ENCODE peak calls at places on chromosomes 3 and 15, in four cellular contexts. J is uterus, A is colonic mucosa, O is foreskin fibroblast. Y is an unnamed sample.

GRCh38 chr3:166190360-166190759 is 353.1 kb upstream of the BCHE start:
- DNase-seq in J (no peak), A (no peak), O (no peak), Y (no peak)

GRCh38 chr15:98647026-98647773 is 1.1 kb upstream of the IGF1R start:
- DNase-seq in J (peak), A (peak), O (peak), Y (peak)

GRCh38 chr15:70053703-70054229 is 44.0 kb downstream of the TLE3 start:
- DNase-seq in J (no peak), A (no peak), O (no peak), Y (no peak)

GRCh38 chr15:101654191-101654590 is 2.0 kb upstream of the TM2D3 start:
- DNase-seq in J (no peak), A (no peak), O (no peak), Y (no peak)

GRCh38 chr3:177300842-177301241 is 103.6 kb upstream of the TBL1XR1 start:
- DNase-seq in J (no peak), A (no peak), O (no peak), Y (no peak)

GRCh38 chr15:96264351-96264798 is 66.1 kb upstream of the NR2F2 start:
- DNase-seq in J (peak), A (no peak), O (no peak), Y (no peak)

GRCh38 chr15:101613130-101614000 is 38.8 kb downstream of the TM2D3 start:
- DNase-seq in J (peak), A (peak), O (no peak), Y (no peak)

GRCh38 chr3:132448211-132448961 is 31.1 kb downstream of the DNAJC13 start:
- DNase-seq in J (peak), A (peak), O (peak), Y (no peak)

GRCh38 chr15:35784745-35785144 is 238.8 kb upstream of the DPH6 start:
- DNase-seq in J (no peak), A (no peak), O (no peak), Y (no peak)

GRCh38 chr15:90388462-90389182 is 580 bp downstream of the IQGAP1 start:
- DNase-seq in J (peak), A (peak), O (peak), Y (peak)

GRCh38 chr3:116067275-116067674 is 378.0 kb downstream of the LSAMP start:
- DNase-seq in J (no peak), A (no peak), O (no peak), Y (no peak)

GRCh38 chr3:58868101-58868779 is 181.6 kb downstream of the CFAP20DC start:
- DNase-seq in J (no peak), A (no peak), O (no peak), Y (no peak)

GRCh38 chr3:101865751-101866509 is 16.6 kb downstream of the NFKBIZ start:
- DNase-seq in J (no peak), A (no peak), O (no peak), Y (no peak)

GRCh38 chr3:10557783-10558373 is 52.5 kb upstream of the ATP2B2 start:
- DNase-seq in J (no peak), A (no peak), O (peak), Y (no peak)

GRCh38 chr15:74375303-74375693 is 7.9 kb upstream of the CYP11A1 start:
- DNase-seq in J (peak), A (peak), O (peak), Y (peak)

GRCh38 chr3:68893600-68894239 is 38.6 kb downstream of the TAFA4 start:
- DNase-seq in J (no peak), A (no peak), O (peak), Y (no peak)

GRCh38 chr15:72861511-72861910 is 78.0 kb upstream of the ADPGK start:
- DNase-seq in J (no peak), A (no peak), O (no peak), Y (no peak)

GRCh38 chr15:22794063-22794462 is 7.6 kb downstream of the NIPA1 start:
- DNase-seq in J (no peak), A (no peak), O (no peak), Y (no peak)

GRCh38 chr15:90087454-90088154 is 14.7 kb downstream of the IDH2 start:
- DNase-seq in J (no peak), A (no peak), O (no peak), Y (no peak)

GRCh38 chr3:44468572-44469520 is 8.6 kb downstream of the ZNF445 start:
- DNase-seq in J (no peak), A (no peak), O (peak), Y (no peak)

GRCh38 chr15:36506733-36507356 is 72.6 kb upstream of the CDIN1 start:
- DNase-seq in J (no peak), A (no peak), O (no peak), Y (no peak)

DNA sequence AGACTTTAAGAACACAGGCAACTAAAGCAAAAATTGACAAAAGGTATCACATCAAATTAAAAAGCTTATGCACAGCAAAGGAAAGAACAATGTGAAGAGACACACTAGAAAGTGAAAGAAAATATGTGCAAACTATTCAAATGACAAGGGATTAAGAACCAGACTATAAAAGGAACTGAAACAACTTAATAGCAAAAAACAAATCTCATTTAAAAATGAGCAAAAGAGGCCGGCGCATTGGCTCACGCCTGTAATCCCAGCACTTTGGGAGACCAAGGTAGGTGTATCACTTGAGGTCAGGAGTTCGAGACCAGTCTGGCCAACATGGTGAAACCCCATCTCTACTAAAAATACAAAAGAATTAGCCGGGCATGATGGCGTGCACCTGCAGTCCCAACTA is 14.4 kb downstream of the NGLY1 start:
- DNase-seq in J (no peak), A (no peak), O (no peak), Y (no peak)
- TF ChIP-seq CTCF in J (no peak), A (no peak), O (no peak), Y (no peak)

GRCh38 chr3:81237193-81237592 is 524.3 kb downstream of the GBE1 start:
- DNase-seq in J (no peak), A (no peak), O (no peak), Y (no peak)
- TF ChIP-seq CTCF in J (no peak), A (no peak), O (no peak), Y (no peak)

DNA sequence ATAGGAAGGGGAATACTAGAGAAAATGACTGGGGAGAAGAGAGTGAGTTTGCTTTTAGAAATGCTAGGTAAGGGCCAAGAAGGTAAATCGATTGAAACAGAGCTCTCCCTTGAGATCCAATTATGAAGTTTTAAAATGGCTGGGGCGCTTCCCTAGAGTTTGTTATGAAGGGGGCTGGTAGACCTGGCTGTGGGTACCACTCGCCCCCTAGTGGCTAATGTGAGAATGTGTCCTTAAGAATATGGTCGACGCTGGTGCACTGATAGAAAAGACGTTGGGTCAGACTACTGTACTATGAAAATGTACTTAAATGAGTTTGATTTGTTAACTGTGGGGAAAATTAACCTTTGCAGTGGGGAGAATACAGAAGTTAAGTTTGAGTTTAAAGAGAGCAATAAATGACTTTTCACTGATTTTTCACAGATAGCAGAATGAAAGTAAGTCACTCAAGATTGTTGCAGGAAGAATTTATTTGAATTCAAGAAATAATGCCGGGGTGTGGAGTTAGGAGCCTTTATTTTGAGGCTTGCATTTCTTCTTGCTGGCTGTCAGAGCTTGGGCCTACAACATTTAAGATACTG is 9.2 kb downstream of the TMPRSS7 start:
- DNase-seq in J (peak), A (peak), O (peak), Y (no peak)
- TF ChIP-seq CTCF in J (peak), A (peak), O (peak), Y (peak)

GRCh38 chr3:31861839-31862238 is 119.2 kb downstream of the OSBPL10 start:
- DNase-seq in J (no peak), A (no peak), O (no peak), Y (no peak)

GRCh38 chr3:31862861-31863260 is 118.2 kb downstream of the OSBPL10 start:
- DNase-seq in J (no peak), A (no peak), O (no peak), Y (no peak)

GRCh38 chr3:31859245-31859644 is 121.8 kb downstream of the OSBPL10 start:
- DNase-seq in J (no peak), A (no peak), O (no peak), Y (no peak)

GRCh38 chr3:31853580-31853979 is 127.5 kb downstream of the OSBPL10 start:
- DNase-seq in J (no peak), A (no peak), O (no peak), Y (no peak)

GRCh38 chr3:31858439-31858838 is 122.6 kb downstream of the OSBPL10 start:
- DNase-seq in J (no peak), A (no peak), O (no peak), Y (no peak)
- TF ChIP-seq CTCF in J (no peak), A (no peak), O (no peak), Y (no peak)

GRCh38 chr3:66037330-66037985 is 1.3 kb downstream of the MAGI1 start:
- DNase-seq in J (peak), A (peak), O (no peak), Y (no peak)
- TF ChIP-seq CTCF in J (peak), A (peak), O (peak), Y (no peak)